ENCODE peak calls at places on chromosome 4, in eight cellular contexts. W is PC-3, E is GM23248, A is MM.1S, L is HCT116, V is neural progenitor cell, F is hepatocyte, K is SK-N-SH. C is an unnamed sample. For H3K79me2, the result is how much of the 10 kb centered on the place peaks cover.

GRCh38 chr4:115272585-115272984 is 159.2 kb upstream of the NDST4 start:
- DNase-seq in W (no peak), E (peak), A (no peak), L (no peak), V (no peak), F (no peak), K (no peak), C (no peak)

GRCh38 chr4:54318904-54319303 is 89.8 kb downstream of the PDGFRA start:
- DNase-seq in W (peak), E (peak), A (peak), L (peak), V (peak), F (peak), K (peak), C (peak)

GRCh38 chr4:69881173-69881773 is 21.3 kb upstream of the SULT1E1 start:
- DNase-seq in W (peak), E (peak), A (peak), L (peak), V (peak), F (peak), K (peak), C (peak)

GRCh38 chr4:74715731-74716435 is 78.4 kb downstream of the BTC start:
- DNase-seq in W (no peak), E (no peak), A (peak), L (no peak), V (no peak), F (no peak), K (no peak), C (no peak)

GRCh38 chr4:113016377-113016776 is 33.1 kb upstream of the ANK2 start:
- DNase-seq in W (no peak), E (no peak), A (no peak), L (no peak), V (no peak), F (no peak), K (no peak), C (peak)

GRCh38 chr4:27176400-27176799 is 315.8 kb downstream of the STIM2 start:
- DNase-seq in W (peak), E (peak), A (peak), L (peak), V (peak), F (peak), K (peak), C (peak)

GRCh38 chr4:184942447-184943425 is 75.6 kb upstream of the HELT start:
- DNase-seq in W (no peak), E (no peak), A (no peak), L (no peak), V (peak), F (no peak), K (no peak), C (no peak)

GRCh38 chr4:154329939-154330338 is 161.7 kb downstream of the DCHS2 start:
- DNase-seq in W (no peak), E (peak), A (no peak), L (no peak), V (no peak), F (peak), K (no peak), C (no peak)

GRCh38 chr4:102420563-102421221 is 75.4 kb upstream of the SLC39A8 start:
- DNase-seq in W (peak), E (peak), A (no peak), L (no peak), V (no peak), F (no peak), K (no peak), C (peak)

GRCh38 chr4:40719008-40719623 is 30.6 kb upstream of the NSUN7 start:
- DNase-seq in W (peak), E (peak), A (peak), L (peak), V (peak), F (peak), K (peak), C (peak)

GRCh38 chr4:7295917-7296660 is 103.8 kb downstream of the SORCS2 start:
- DNase-seq in W (peak), E (peak), A (no peak), L (peak), V (no peak), F (peak), K (peak), C (peak)

GRCh38 chr4:156158747-156159146 is 205.1 kb upstream of the CTSO start:
- DNase-seq in W (no peak), E (no peak), A (peak), L (no peak), V (no peak), F (no peak), K (no peak), C (no peak)

GRCh38 chr4:108001540-108001939 is 11.9 kb downstream of the HADH start:
- DNase-seq in W (no peak), E (peak), A (no peak), L (no peak), V (no peak), F (no peak), K (no peak), C (no peak)

GRCh38 chr4:100849319-100849718 is 331.5 kb upstream of the EMCN start:
- DNase-seq in W (no peak), E (no peak), A (no peak), L (no peak), V (peak), F (no peak), K (no peak), C (no peak)

GRCh38 chr4:147863808-147864472 is 132.1 kb downstream of the ARHGAP10 start:
- DNase-seq in W (no peak), E (peak), A (no peak), L (no peak), V (no peak), F (no peak), K (no peak), C (no peak)

GRCh38 chr4:116400480-116400879 is 684.9 kb downstream of the TRAM1L1 start:
- DNase-seq in W (peak), E (no peak), A (no peak), L (peak), V (no peak), F (no peak), K (no peak), C (no peak)

GRCh38 chr4:149161247-149161646 is 654.4 kb downstream of the IQCM start:
- DNase-seq in W (peak), E (peak), A (no peak), L (no peak), V (no peak), F (no peak), K (no peak), C (no peak)

GRCh38 chr4:65880594-65880993 is 210.3 kb upstream of the EPHA5 start:
- DNase-seq in W (peak), E (no peak), A (no peak), L (no peak), V (no peak), F (no peak), K (no peak), C (no peak)

GRCh38 chr4:54091637-54092404 is 8.1 kb upstream of the GSX2 start:
- DNase-seq in W (peak), E (peak), A (peak), L (no peak), V (peak), F (peak), K (peak), C (peak)

GRCh38 chr4:76605099-76605563 is 170.1 kb downstream of the SHROOM3 start:
- DNase-seq in W (no peak), E (peak), A (no peak), L (no peak), V (no peak), F (no peak), K (no peak), C (no peak)

GRCh38 chr4:15455290-15455689 is 14.4 kb upstream of the CC2D2A start:
- DNase-seq in W (no peak), E (peak), A (no peak), L (no peak), V (no peak), F (peak), K (no peak), C (no peak)

GRCh38 chr4:15457401-15458201 is 12.1 kb upstream of the CC2D2A start:
- DNase-seq in W (peak), E (peak), A (peak), L (no peak), V (peak), F (peak), K (peak), C (peak)

DNA sequence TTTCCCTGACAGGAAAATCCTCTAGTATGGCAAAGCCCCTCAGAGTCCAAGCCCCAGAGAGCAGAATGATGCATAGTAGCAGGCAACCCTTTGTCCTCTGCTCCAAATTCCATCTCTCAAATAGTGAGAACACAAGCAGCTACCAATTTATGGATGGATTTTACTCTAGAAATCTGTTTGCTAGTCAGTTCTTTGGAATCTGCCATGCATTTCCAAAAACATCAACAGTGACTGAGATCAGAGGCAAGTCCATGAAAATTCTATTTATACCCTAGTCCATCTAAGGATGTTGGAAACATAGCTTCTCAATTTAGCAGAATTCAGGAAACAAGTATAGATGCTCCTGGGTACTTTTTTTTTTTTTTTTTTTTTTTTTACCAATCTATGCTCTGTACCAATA is 10.0 kb upstream of the CC2D2A start:
- DNase-seq in W (no peak), E (no peak), A (no peak), L (no peak), V (no peak), F (no peak), K (no peak), C (no peak)
- TF ChIP-seq EZH2phosphoT487 in W (no peak), E (no peak), A (no peak), L (no peak), V (no peak), F (no peak), K (no peak), C (no peak)

GRCh38 chr4:119707336-119707735 is 78.7 kb upstream of the PDE5A start:
- DNase-seq in W (no peak), E (no peak), A (no peak), L (no peak), V (no peak), F (peak), K (no peak), C (no peak)

GRCh38 chr4:119709418-119709817 is 80.8 kb upstream of the PDE5A start:
- DNase-seq in W (no peak), E (no peak), A (no peak), L (no peak), V (no peak), F (no peak), K (no peak), C (no peak)

DNA sequence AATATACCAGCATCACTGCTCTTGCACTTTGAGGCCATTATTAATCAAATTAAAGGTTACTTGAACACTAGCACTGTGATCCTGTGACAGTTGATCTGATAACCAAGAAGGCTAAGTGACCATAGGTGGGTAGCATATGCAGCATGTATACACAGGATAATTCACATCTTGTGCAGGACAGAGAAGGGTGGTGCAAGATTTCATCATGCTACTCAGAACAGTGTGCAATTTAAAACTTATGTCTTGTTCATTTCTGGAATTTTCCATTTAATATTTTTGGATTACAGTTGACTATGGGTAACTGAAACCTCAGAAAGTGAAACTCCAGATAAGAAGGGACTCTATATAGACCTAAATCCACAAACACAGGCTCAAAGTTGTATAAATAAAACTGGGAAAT is 78.2 kb upstream of the PDE5A start:
- DNase-seq in W (no peak), E (no peak), A (no peak), L (no peak), V (no peak), F (no peak), K (no peak), C (no peak)
- H2AFZ ChIP-seq in W (no peak), E (peak), A (no peak), L (no peak), V (no peak), F (no peak), K (no peak), C (no peak)

GRCh38 chr4:151371045-151371605 is 37.9 kb upstream of the FHIP1A start:
- DNase-seq in W (no peak), E (peak), A (no peak), L (no peak), V (no peak), F (no peak), K (no peak), C (no peak)
- H3K79me2 ChIP-seq in W (under half), E (under half), A (under half), L (under half), V (under half), F (under half), K (under half), C (under half)

GRCh38 chr4:104966349-104967033 is 180.2 kb upstream of the TET2 start:
- DNase-seq in W (peak), E (no peak), A (peak), L (no peak), V (no peak), F (peak), K (no peak), C (peak)
- TF ChIP-seq EZH2phosphoT487 in W (no peak), E (no peak), A (no peak), L (no peak), V (no peak), F (no peak), K (no peak), C (no peak)

DNA sequence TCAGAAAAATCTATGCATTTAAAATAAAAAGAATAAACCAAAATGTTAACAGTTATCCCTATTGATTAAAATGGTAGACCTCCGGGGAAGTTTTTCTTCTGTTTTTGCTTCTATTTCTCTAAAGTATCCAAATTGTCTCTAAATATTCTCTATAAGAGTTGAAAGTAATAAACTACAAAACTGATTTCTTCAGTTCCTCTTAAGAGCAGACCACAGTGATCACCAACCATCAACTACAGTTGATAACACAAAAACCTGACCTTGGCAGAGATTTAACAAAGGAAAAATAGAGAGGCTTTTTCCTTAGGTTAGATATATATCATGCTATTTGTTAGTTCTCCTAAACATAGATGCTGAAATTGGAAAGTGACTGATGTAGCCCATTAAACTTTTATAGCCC is 27.3 kb downstream of the DDX60 start:
- DNase-seq in W (no peak), E (no peak), A (no peak), L (no peak), V (no peak), F (no peak), K (no peak), C (no peak)
- H2AFZ ChIP-seq in W (no peak), E (no peak), A (no peak), L (no peak), V (no peak), F (no peak), K (no peak), C (no peak)

DNA sequence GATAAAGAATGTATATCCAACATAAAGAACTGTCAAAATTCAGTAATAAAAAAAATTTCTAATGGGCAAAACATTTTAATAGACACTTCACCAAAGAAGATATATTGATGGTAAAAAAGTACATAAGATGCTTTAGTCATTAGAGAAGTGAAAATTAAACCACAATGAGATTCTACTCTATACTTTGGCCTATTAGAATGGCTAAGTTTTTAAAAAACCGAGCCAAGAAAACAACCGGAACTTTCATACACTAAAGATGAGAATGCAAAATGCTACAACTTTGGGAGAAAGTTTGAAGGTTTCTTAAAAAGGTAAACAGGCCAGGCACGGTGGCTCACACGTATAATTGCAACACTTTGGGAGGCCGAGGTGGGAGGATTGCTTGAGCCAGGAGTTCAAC is 20.8 kb downstream of the CNOT6L start:
- DNase-seq in W (no peak), E (no peak), A (no peak), L (no peak), V (no peak), F (no peak), K (no peak), C (no peak)
- H3K79me2 ChIP-seq in W (half or more), E (half or more), A (half or more), L (half or more), V (under half), F (half or more), K (half or more), C (under half)

C was measured in GM23338.